ENCODE peak calls at places on chromosome 17, in seven cellular contexts. S is astrocyte, C is fibroblast of lung, R is mesendoderm, Q is neuronal stem cell, P is PC-3, U is IMR-90. L is an unnamed sample.
A peak's percentile ranks its signal among the peaks of the same experiment; 100 is the strongest.

GRCh38 chr17:35890774-35891155 is 10.6 kb upstream of the CCL5 start:
- DNase-seq in S (no peak), R (peak; percentile 27), C (no peak), U (no peak), P (no peak), Q (no peak), L (no peak)

GRCh38 chr17:72122002-72122310 is 1.1 kb downstream of the SOX9 start:
- DNase-seq in C (peak; percentile 64), U (peak; percentile 58), P (peak; percentile 42), S (peak; percentile 54), R (no peak), Q (no peak), L (peak; percentile 70)

GRCh38 chr17:45391291-45391690 is 41.4 kb downstream of the ARHGAP27 start:
- DNase-seq in Q (no peak), C (no peak), R (no peak), P (no peak), U (no peak), S (no peak), L (no peak)

GRCh38 chr17:1648582-1649115 is 1.0 kb downstream of the RILP start:
- DNase-seq in P (peak; percentile 94), R (peak; percentile 96), Q (peak; percentile 97), U (peak; percentile 94), C (peak; percentile 95), S (peak; percentile 76), L (peak; percentile 97)

GRCh38 chr17:29138991-29139682 is 41.1 kb downstream of the MYO18A start:
- DNase-seq in S (no peak), P (no peak), C (no peak), U (no peak), R (no peak), Q (no peak), L (peak; percentile 47)

GRCh38 chr17:3659541-3660111 is 8.8 kb downstream of the TAX1BP3 start:
- DNase-seq in P (peak; percentile 58), U (peak; percentile 83), R (no peak), S (peak; percentile 82), C (peak; percentile 94), Q (no peak), L (peak; percentile 95)

GRCh38 chr17:50948711-50949110 is 82.6 kb upstream of the TOB1 start:
- DNase-seq in P (no peak), U (no peak), S (no peak), Q (no peak), R (no peak), C (no peak), L (no peak)

GRCh38 chr17:37742762-37743611 is 1.9 kb downstream of the HNF1B start:
- DNase-seq in U (no peak), P (peak; percentile 42), C (no peak), R (peak; percentile 54), Q (peak; percentile 29), S (no peak), L (peak; percentile 29)

GRCh38 chr17:37220609-37220953 is 155.2 kb upstream of the C17orf78 start:
- DNase-seq in C (peak; percentile 46), U (peak; percentile 54), Q (peak; percentile 31), R (peak; percentile 58), S (no peak), P (peak; percentile 4), L (peak; percentile 65)

GRCh38 chr17:2399572-2400473 is 1.0 kb downstream of the MNT start:
- DNase-seq in S (peak; percentile 85), R (peak; percentile 98), U (peak; percentile 94), Q (peak; percentile 96), C (peak; percentile 96), P (peak; percentile 93), L (peak; percentile 98)

GRCh38 chr17:50721194-50722010 is 2.0 kb downstream of the LUC7L3 start:
- DNase-seq in R (no peak), C (no peak), S (no peak), U (no peak), Q (no peak), P (no peak), L (peak; percentile 58)

GRCh38 chr17:41451154-41451728 is 10.5 kb upstream of the KRT38 start:
- DNase-seq in Q (no peak), P (peak; percentile 5), U (peak; percentile 59), C (no peak), R (no peak), S (peak; percentile 44), L (peak; percentile 40)

GRCh38 chr17:67068999-67069398 is 24.6 kb downstream of the CACNG1 start:
- DNase-seq in S (peak; percentile 2), U (peak; percentile 7), R (no peak), Q (no peak), C (peak; percentile 2), P (peak; percentile 14), L (no peak)

GRCh38 chr17:7258731-7259554 is 3.3 kb downstream of the CLDN7 start:
- DNase-seq in P (peak; percentile 38), U (peak; percentile 27), S (no peak), C (peak; percentile 39), R (no peak), Q (no peak), L (peak; percentile 82)

GRCh38 chr17:42653179-42654124 is 5.6 kb upstream of the TUBG2 start:
- DNase-seq in R (peak; percentile 92), C (peak; percentile 78), U (peak; percentile 54), Q (no peak), P (peak; percentile 29), S (peak; percentile 63), L (peak; percentile 87)

GRCh38 chr17:76585048-76585648 is 512 bp downstream of the ST6GALNAC2 start:
- DNase-seq in Q (peak; percentile 36), R (peak; percentile 21), C (no peak), P (no peak), U (no peak), S (no peak), L (peak; percentile 51)

GRCh38 chr17:2776589-2777241 is 19.5 kb upstream of the RAP1GAP2 start:
- DNase-seq in R (peak; percentile 33), U (no peak), C (no peak), P (no peak), S (no peak), Q (peak; percentile 65), L (peak; percentile 11)

GRCh38 chr17:73612074-73612473 is 32.2 kb downstream of the SDK2 start:
- DNase-seq in R (no peak), S (no peak), Q (no peak), C (no peak), P (no peak), U (no peak), L (no peak)
- H3K9ac ChIP-seq in R (no peak overlapping the region), S (no peak overlapping the region), Q (peak overlapping the region; percentile 79), C (no peak overlapping the region), P (no peak overlapping the region), U (no peak overlapping the region), L (no peak overlapping the region)

GRCh38 chr17:49359990-49360795 is 1.9 kb downstream of the ZNF652 start:
- DNase-seq in P (peak; percentile 18), Q (no peak), S (no peak), R (no peak), C (no peak), U (no peak), L (peak; percentile 23)

GRCh38 chr17:49357516-49357915 is 4.5 kb downstream of the ZNF652 start:
- DNase-seq in U (no peak), S (no peak), R (no peak), C (no peak), P (no peak), Q (no peak), L (no peak)

GRCh38 chr17:49356320-49356719 is 5.7 kb downstream of the ZNF652 start:
- DNase-seq in U (no peak), P (no peak), R (no peak), Q (no peak), S (no peak), C (no peak), L (no peak)

GRCh38 chr17:49360796-49361128 is 1.3 kb downstream of the ZNF652 start:
- DNase-seq in Q (no peak), S (no peak), U (peak; percentile 21), R (no peak), P (no peak), C (no peak), L (no peak)

DNA sequence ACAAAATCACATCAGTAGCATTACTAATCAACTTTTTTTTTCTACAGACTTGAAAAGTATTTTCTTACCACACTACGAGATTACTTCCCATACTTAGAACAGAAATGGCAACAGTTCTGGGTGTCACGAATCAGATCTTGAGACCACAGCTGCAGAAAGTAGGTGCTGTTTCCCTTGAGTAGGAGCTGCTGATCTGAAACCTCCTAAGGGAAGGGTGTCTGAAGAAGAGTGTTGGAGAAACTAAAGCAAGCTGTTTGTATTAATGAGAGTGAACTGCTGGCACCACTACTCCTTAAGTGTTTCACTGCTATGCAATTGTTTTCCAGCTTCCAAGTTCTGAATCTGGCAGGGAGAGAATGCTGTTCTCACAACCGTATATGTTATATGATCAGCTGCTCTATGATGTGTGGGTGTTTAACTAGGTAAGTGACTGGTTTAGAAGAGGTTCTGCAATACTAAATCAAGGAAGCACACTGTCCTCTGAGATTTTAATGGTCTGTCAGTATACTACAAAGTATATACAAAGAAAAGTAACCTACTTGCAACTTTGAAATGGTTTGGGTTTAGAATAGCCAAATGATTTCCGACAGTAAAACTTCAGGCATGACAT is 3.3 kb downstream of the ZNF652 start:
- DNase-seq in S (no peak), Q (no peak), C (no peak), U (no peak), R (no peak), P (no peak), L (peak; percentile 30)
- H3K9ac ChIP-seq in S (no peak overlapping the region), Q (no peak overlapping the region), C (no peak overlapping the region), U (no peak overlapping the region), R (no peak overlapping the region), P (no peak overlapping the region), L (no peak overlapping the region)

GRCh38 chr17:78748730-78749317 is 33.2 kb downstream of the CYTH1 start:
- DNase-seq in U (peak; percentile 24), Q (no peak), R (no peak), S (peak; percentile 48), P (peak; percentile 58), C (peak; percentile 77), L (peak; percentile 86)
- H3K9ac ChIP-seq in U (no peak overlapping the region), Q (no peak overlapping the region), R (no peak overlapping the region), S (no peak overlapping the region), P (no peak overlapping the region), C (no peak overlapping the region), L (peak overlapping the region; percentile 71)

GRCh38 chr17:48014603-48015037 is 23.0 kb downstream of the COPZ2 start:
- DNase-seq in S (no peak), R (no peak), C (no peak), U (no peak), P (no peak), Q (no peak), L (no peak)
- H3K9ac ChIP-seq in S (no peak overlapping the region), R (no peak overlapping the region), C (no peak overlapping the region), U (no peak overlapping the region), P (no peak overlapping the region), Q (no peak overlapping the region), L (no peak overlapping the region)

DNA sequence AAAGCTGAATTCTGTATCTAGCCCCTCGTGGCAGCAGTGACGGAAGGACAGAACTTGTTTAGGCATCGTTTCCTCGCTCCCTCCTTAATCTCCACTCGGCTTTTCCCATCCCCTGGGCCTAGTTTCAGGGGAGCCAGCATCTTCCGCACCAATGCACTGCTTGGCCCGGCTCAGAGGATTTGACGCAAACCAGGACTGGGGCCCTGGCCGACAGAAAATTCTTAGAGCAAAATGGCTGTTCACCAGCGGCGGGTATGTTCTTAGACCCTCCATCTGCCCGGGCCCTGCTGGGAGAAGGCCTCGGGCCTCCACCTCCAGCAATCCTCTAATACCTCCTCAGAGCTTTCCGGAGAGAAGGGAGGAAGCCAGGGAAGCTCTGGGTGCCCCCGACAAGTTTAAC is 54.6 kb downstream of the TBC1D16 start:
- DNase-seq in Q (no peak), S (no peak), C (no peak), R (no peak), U (no peak), P (no peak), L (no peak)
- H3K9ac ChIP-seq in Q (no peak overlapping the region), S (no peak overlapping the region), C (no peak overlapping the region), R (no peak overlapping the region), U (no peak overlapping the region), P (no peak overlapping the region), L (no peak overlapping the region)